ENCODE peak calls at places on chromosome 22, in five cellular contexts. One of them, this sample, is unnamed.

GRCh38 chr22:50676211-50676636 is 3.6 kb downstream of the SHANK3 start:
- DNase-seq in GM12878: no peak
- DNase-seq in K562: no peak
- DNase-seq in HEK293T: no peak
- DNase-seq in SK-N-SH: no peak
- DNase-seq in this sample: no peak

GRCh38 chr22:49880281-49880680 is 26.6 kb downstream of the ZBED4 start:
- DNase-seq in GM12878: peak
- DNase-seq in HEK293T: no peak
- DNase-seq in K562: no peak
- DNase-seq in SK-N-SH: no peak
- DNase-seq in this sample: no peak

GRCh38 chr22:49553518-49554295 is 274.0 kb downstream of the BRD1 start:
- DNase-seq in HEK293T: no peak
- DNase-seq in K562: no peak
- DNase-seq in SK-N-SH: no peak
- DNase-seq in GM12878: no peak
- DNase-seq in this sample: no peak

GRCh38 chr22:44157916-44158618 is 22.7 kb upstream of the PARVG start:
- DNase-seq in GM12878: no peak
- DNase-seq in K562: no peak
- DNase-seq in SK-N-SH: no peak
- DNase-seq in HEK293T: no peak
- DNase-seq in this sample: no peak

GRCh38 chr22:49404576-49405199 is 423.0 kb downstream of the BRD1 start:
- DNase-seq in SK-N-SH: no peak
- DNase-seq in K562: no peak
- DNase-seq in HEK293T: no peak
- DNase-seq in GM12878: no peak
- DNase-seq in this sample: no peak

GRCh38 chr22:24165673-24166072 is 15.6 kb upstream of the SUSD2 start:
- DNase-seq in K562: no peak
- DNase-seq in HEK293T: no peak
- DNase-seq in SK-N-SH: no peak
- DNase-seq in GM12878: no peak
- DNase-seq in this sample: no peak

GRCh38 chr22:27512283-27512761 is 289.2 kb downstream of the MN1 start:
- DNase-seq in K562: no peak
- DNase-seq in HEK293T: no peak
- DNase-seq in GM12878: no peak
- DNase-seq in SK-N-SH: no peak
- DNase-seq in this sample: no peak

GRCh38 chr22:35622132-35622913 is 5.2 kb upstream of the MB start:
- DNase-seq in HEK293T: no peak
- DNase-seq in K562: no peak
- DNase-seq in SK-N-SH: peak
- DNase-seq in GM12878: no peak
- DNase-seq in this sample: no peak

GRCh38 chr22:34429314-34429713 is 509.0 kb upstream of the LARGE1 start:
- DNase-seq in GM12878: no peak
- DNase-seq in SK-N-SH: no peak
- DNase-seq in HEK293T: no peak
- DNase-seq in K562: no peak
- DNase-seq in this sample: no peak

GRCh38 chr22:24009227-24010017 is 1.7 kb upstream of the CABIN1 start:
- DNase-seq in SK-N-SH: no peak
- DNase-seq in GM12878: no peak
- DNase-seq in K562: no peak
- DNase-seq in HEK293T: no peak
- DNase-seq in this sample: peak

GRCh38 chr22:35690001-35690400 is 27.7 kb upstream of the APOL5 start:
- DNase-seq in K562: no peak
- DNase-seq in SK-N-SH: no peak
- DNase-seq in HEK293T: no peak
- DNase-seq in GM12878: no peak
- DNase-seq in this sample: no peak

GRCh38 chr22:23452231-23453010 is 127.7 kb downstream of the IGLL1 start:
- DNase-seq in HEK293T: no peak
- DNase-seq in K562: no peak
- DNase-seq in GM12878: no peak
- DNase-seq in SK-N-SH: no peak
- DNase-seq in this sample: no peak

GRCh38 chr22:44340271-44341239 is 27.8 kb upstream of the SHISAL1 start:
- DNase-seq in GM12878: no peak
- DNase-seq in HEK293T: no peak
- DNase-seq in K562: no peak
- DNase-seq in SK-N-SH: no peak
- DNase-seq in this sample: no peak

GRCh38 chr22:29128891-29129643 is 56.2 kb downstream of the KREMEN1 start:
- DNase-seq in K562: peak
- DNase-seq in HEK293T: no peak
- DNase-seq in GM12878: no peak
- DNase-seq in SK-N-SH: no peak
- DNase-seq in this sample: no peak

GRCh38 chr22:44442186-44442465 is 55.9 kb downstream of the RTL6 start:
- DNase-seq in SK-N-SH: no peak
- DNase-seq in HEK293T: no peak
- DNase-seq in GM12878: no peak
- DNase-seq in K562: no peak
- DNase-seq in this sample: no peak

GRCh38 chr22:44127353-44127752 is 53.4 kb upstream of the PARVG start:
- DNase-seq in SK-N-SH: no peak
- DNase-seq in K562: no peak
- DNase-seq in GM12878: no peak
- DNase-seq in HEK293T: no peak
- DNase-seq in this sample: no peak

GRCh38 chr22:50461979-50462540 is 12.8 kb downstream of the SBF1 start:
- DNase-seq in HEK293T: no peak
- DNase-seq in GM12878: no peak
- DNase-seq in SK-N-SH: no peak
- DNase-seq in K562: no peak
- DNase-seq in this sample: no peak

GRCh38 chr22:29748248-29748893 is 18.4 kb downstream of the ZMAT5 start:
- DNase-seq in SK-N-SH: no peak
- DNase-seq in GM12878: no peak
- DNase-seq in K562: no peak
- DNase-seq in HEK293T: no peak
- DNase-seq in this sample: no peak

GRCh38 chr22:27212617-27213177 is 555.3 kb downstream of the MIAT start:
- DNase-seq in HEK293T: peak
- DNase-seq in SK-N-SH: no peak
- DNase-seq in K562: peak
- DNase-seq in GM12878: no peak
- DNase-seq in this sample: no peak

GRCh38 chr22:50032941-50033601 is 20.5 kb upstream of the IL17REL start:
- DNase-seq in K562: no peak
- DNase-seq in HEK293T: no peak
- DNase-seq in GM12878: no peak
- DNase-seq in SK-N-SH: peak
- DNase-seq in this sample: no peak

GRCh38 chr22:32826537-32826936 is 25.0 kb downstream of the TIMP3 start:
- DNase-seq in SK-N-SH: no peak
- DNase-seq in HEK293T: no peak
- DNase-seq in K562: no peak
- DNase-seq in GM12878: no peak
- DNase-seq in this sample: no peak

GRCh38 chr22:39266398-39267030 is 21.7 kb upstream of the PDGFB start:
- DNase-seq in SK-N-SH: no peak
- DNase-seq in K562: peak
- DNase-seq in GM12878: peak
- DNase-seq in HEK293T: no peak
- DNase-seq in this sample: peak

GRCh38 chr22:49330421-49331222 is 497.1 kb downstream of the BRD1 start:
- DNase-seq in SK-N-SH: no peak
- DNase-seq in HEK293T: no peak
- DNase-seq in K562: no peak
- DNase-seq in GM12878: no peak
- DNase-seq in this sample: no peak

GRCh38 chr22:44880588-44881245 is 128.3 kb downstream of the ARHGAP8 start:
- DNase-seq in SK-N-SH: no peak
- DNase-seq in K562: no peak
- DNase-seq in HEK293T: no peak
- DNase-seq in GM12878: no peak
- DNase-seq in this sample: no peak

GRCh38 chr22:22358136-22358535 is 113.5 kb downstream of the VPREB1 start:
- DNase-seq in SK-N-SH: no peak
- DNase-seq in GM12878: no peak
- DNase-seq in HEK293T: no peak
- DNase-seq in K562: no peak
- DNase-seq in this sample: no peak

GRCh38 chr22:35591696-35592417 is 25.3 kb downstream of the MB start:
- DNase-seq in HEK293T: no peak
- DNase-seq in K562: no peak
- DNase-seq in SK-N-SH: no peak
- DNase-seq in GM12878: no peak
- DNase-seq in this sample: no peak

GRCh38 chr22:18148508-18148965 is 1.4 kb upstream of the USP18 start:
- DNase-seq in HEK293T: no peak
- DNase-seq in SK-N-SH: no peak
- DNase-seq in K562: no peak
- DNase-seq in GM12878: no peak
- DNase-seq in this sample: peak

GRCh38 chr22:29205598-29206371 is at the start of gene EMID1:
- DNase-seq in K562: peak
- DNase-seq in HEK293T: peak
- DNase-seq in GM12878: no peak
- DNase-seq in SK-N-SH: peak
- DNase-seq in this sample: no peak

GRCh38 chr22:43883012-43883661 is 8.7 kb downstream of the PNPLA5 start:
- DNase-seq in HEK293T: peak
- DNase-seq in SK-N-SH: peak
- DNase-seq in GM12878: no peak
- DNase-seq in K562: peak
- DNase-seq in this sample: peak

GRCh38 chr22:43853328-43853931 is 8.9 kb downstream of the SULT4A1 start:
- DNase-seq in GM12878: no peak
- DNase-seq in SK-N-SH: no peak
- DNase-seq in HEK293T: no peak
- DNase-seq in K562: no peak
- DNase-seq in this sample: no peak

GRCh38 chr22:40486962-40487602 is 116.7 kb downstream of the SGSM3 start:
- DNase-seq in GM12878: no peak
- DNase-seq in SK-N-SH: no peak
- DNase-seq in K562: no peak
- DNase-seq in HEK293T: no peak
- DNase-seq in this sample: no peak

GRCh38 chr22:40485813-40486610 is 115.6 kb downstream of the SGSM3 start:
- DNase-seq in SK-N-SH: no peak
- DNase-seq in HEK293T: no peak
- DNase-seq in K562: no peak
- DNase-seq in GM12878: no peak
- DNase-seq in this sample: no peak

GRCh38 chr22:40484906-40485660 is 114.7 kb downstream of the SGSM3 start:
- DNase-seq in SK-N-SH: no peak
- DNase-seq in K562: no peak
- DNase-seq in GM12878: no peak
- DNase-seq in HEK293T: no peak
- DNase-seq in this sample: no peak

GRCh38 chr22:40491990-40492631 is 121.7 kb downstream of the SGSM3 start:
- DNase-seq in HEK293T: no peak
- DNase-seq in GM12878: peak
- DNase-seq in SK-N-SH: no peak
- DNase-seq in K562: no peak
- DNase-seq in this sample: no peak

GRCh38 chr22:40487663-40488249 is 117.4 kb downstream of the SGSM3 start:
- DNase-seq in SK-N-SH: peak
- DNase-seq in HEK293T: peak
- DNase-seq in K562: no peak
- DNase-seq in GM12878: no peak
- DNase-seq in this sample: peak
- TF ChIP-seq FOXM1 in SK-N-SH: no peak
- TF ChIP-seq FOXM1 in HEK293T: no peak
- TF ChIP-seq FOXM1 in K562: no peak
- TF ChIP-seq FOXM1 in GM12878: no peak
- TF ChIP-seq FOXM1 in this sample: no peak

GRCh38 chr22:48098936-48099245 is 1336.4 kb downstream of the TBC1D22A start:
- DNase-seq in HEK293T: no peak
- DNase-seq in GM12878: no peak
- DNase-seq in K562: no peak
- DNase-seq in SK-N-SH: no peak
- DNase-seq in this sample: no peak

GRCh38 chr22:48097723-48098122 is 1335.3 kb downstream of the TBC1D22A start:
- DNase-seq in SK-N-SH: no peak
- DNase-seq in GM12878: no peak
- DNase-seq in HEK293T: no peak
- DNase-seq in K562: no peak
- DNase-seq in this sample: no peak

GRCh38 chr22:48099251-48099650 is 1336.8 kb downstream of the TBC1D22A start:
- DNase-seq in GM12878: no peak
- DNase-seq in SK-N-SH: no peak
- DNase-seq in K562: no peak
- DNase-seq in HEK293T: no peak
- DNase-seq in this sample: no peak

GRCh38 chr22:48099671-48100070 is 1337.2 kb downstream of the TBC1D22A start:
- DNase-seq in SK-N-SH: no peak
- DNase-seq in K562: no peak
- DNase-seq in GM12878: no peak
- DNase-seq in HEK293T: no peak
- DNase-seq in this sample: no peak

GRCh38 chr22:48098243-48098935 is 1335.9 kb downstream of the TBC1D22A start:
- DNase-seq in SK-N-SH: no peak
- DNase-seq in K562: no peak
- DNase-seq in HEK293T: no peak
- DNase-seq in GM12878: peak
- DNase-seq in this sample: no peak
- TF ChIP-seq FOXM1 in SK-N-SH: no peak
- TF ChIP-seq FOXM1 in K562: no peak
- TF ChIP-seq FOXM1 in HEK293T: no peak
- TF ChIP-seq FOXM1 in GM12878: peak
- TF ChIP-seq FOXM1 in this sample: no peak

GRCh38 chr22:40674274-40674673 is 5.0 kb upstream of the MCHR1 start:
- DNase-seq in SK-N-SH: no peak
- DNase-seq in K562: no peak
- DNase-seq in HEK293T: no peak
- DNase-seq in GM12878: no peak
- DNase-seq in this sample: no peak

GRCh38 chr22:40671369-40671768 is 7.9 kb upstream of the MCHR1 start:
- DNase-seq in GM12878: no peak
- DNase-seq in HEK293T: no peak
- DNase-seq in K562: no peak
- DNase-seq in SK-N-SH: no peak
- DNase-seq in this sample: no peak

GRCh38 chr22:40673017-40673416 is 6.3 kb upstream of the MCHR1 start:
- DNase-seq in HEK293T: no peak
- DNase-seq in SK-N-SH: no peak
- DNase-seq in K562: no peak
- DNase-seq in GM12878: no peak
- DNase-seq in this sample: no peak

GRCh38 chr22:40670058-40670457 is 9.2 kb upstream of the MCHR1 start:
- DNase-seq in SK-N-SH: no peak
- DNase-seq in K562: no peak
- DNase-seq in HEK293T: no peak
- DNase-seq in GM12878: no peak
- DNase-seq in this sample: no peak

GRCh38 chr22:40671796-40672360 is 7.4 kb upstream of the MCHR1 start:
- DNase-seq in SK-N-SH: no peak
- DNase-seq in K562: no peak
- DNase-seq in GM12878: no peak
- DNase-seq in HEK293T: no peak
- DNase-seq in this sample: no peak
- TF ChIP-seq FOXM1 in SK-N-SH: no peak
- TF ChIP-seq FOXM1 in K562: no peak
- TF ChIP-seq FOXM1 in GM12878: no peak
- TF ChIP-seq FOXM1 in HEK293T: no peak
- TF ChIP-seq FOXM1 in this sample: no peak

GRCh38 chr22:30830907-30831306 is 136.2 kb downstream of the OSBP2 start:
- DNase-seq in HEK293T: peak
- DNase-seq in K562: no peak
- DNase-seq in SK-N-SH: no peak
- DNase-seq in GM12878: no peak
- DNase-seq in this sample: no peak
- TF ChIP-seq FOXM1 in HEK293T: no peak
- TF ChIP-seq FOXM1 in K562: no peak
- TF ChIP-seq FOXM1 in SK-N-SH: no peak
- TF ChIP-seq FOXM1 in GM12878: no peak
- TF ChIP-seq FOXM1 in this sample: no peak